ENCODE peak calls at places on chromosomes 1 and 21, in four cellular contexts. Q is psoas muscle, G is GM23248, T is SJSA1. B is an unnamed sample.

GRCh38 chr1:27891196-27891889 is 19.0 kb downstream of the THEMIS2 start:
- DNase-seq in Q (no peak), G (no peak), T (no peak), B (no peak)

GRCh38 chr1:168217664-168218063 is 8.1 kb upstream of the SFT2D2 start:
- DNase-seq in Q (no peak), G (no peak), T (no peak), B (no peak)

GRCh38 chr21:42847051-42847707 is 32.2 kb downstream of the WDR4 start:
- DNase-seq in Q (no peak), G (no peak), T (no peak), B (peak; percentile 31)

GRCh38 chr1:209155556-209155955 is 428.0 kb upstream of the CAMK1G start:
- DNase-seq in Q (no peak), G (no peak), T (no peak), B (no peak)

GRCh38 chr1:204480515-204480914 is 14.1 kb downstream of the PIK3C2B start:
- DNase-seq in Q (no peak), G (no peak), T (no peak), B (no peak)

GRCh38 chr1:86515597-86515996 is 31.3 kb upstream of the CLCA4 start:
- DNase-seq in Q (no peak), G (peak; percentile 24), T (no peak), B (no peak)

GRCh38 chr1:96557336-96557735 is 164.2 kb upstream of the PTBP2 start:
- DNase-seq in Q (no peak), G (peak; percentile 63), T (no peak), B (no peak)

GRCh38 chr1:175471039-175471800 is 272.2 kb downstream of the TNR start:
- DNase-seq in Q (no peak), G (peak; percentile 79), T (no peak), B (no peak)

GRCh38 chr1:212606734-212607205 is 1.8 kb upstream of the ATF3 start:
- DNase-seq in Q (peak; percentile 43), G (peak; percentile 42), T (no peak), B (peak; percentile 91)

GRCh38 chr1:8329439-8329838 is 11.5 kb downstream of the SLC45A1 start:
- DNase-seq in Q (no peak), G (peak; percentile 47), T (no peak), B (no peak)

GRCh38 chr1:170583186-170583585 is 51.2 kb downstream of the GORAB start:
- DNase-seq in Q (no peak), G (no peak), T (no peak), B (no peak)

GRCh38 chr1:103146143-103146542 is 37.8 kb upstream of the COL11A1 start:
- DNase-seq in Q (no peak), G (no peak), T (no peak), B (no peak)

GRCh38 chr1:247407180-247407616 is 8.8 kb upstream of the NLRP3 start:
- DNase-seq in Q (peak; percentile 31), G (peak; percentile 25), T (no peak), B (peak; percentile 84)

GRCh38 chr1:91526496-91526895 is 25.8 kb downstream of the CDC7 start:
- DNase-seq in Q (no peak), G (peak; percentile 73), T (no peak), B (no peak)

GRCh38 chr1:15295676-15296075 is 48.7 kb downstream of the FHAD1 start:
- DNase-seq in Q (no peak), G (peak; percentile 46), T (no peak), B (no peak)

GRCh38 chr1:234206651-234207284 is 166.5 kb upstream of the COA6 start:
- DNase-seq in Q (peak; percentile 80), G (peak; percentile 89), T (peak; percentile 67), B (no peak)

GRCh38 chr1:2269193-2269921 is 41.2 kb downstream of the SKI start:
- DNase-seq in Q (no peak), G (peak; percentile 46), T (no peak), B (no peak)

GRCh38 chr21:43012596-43012995 is 38.2 kb downstream of the PKNOX1 start:
- DNase-seq in Q (no peak), G (peak; percentile 51), T (no peak), B (no peak)

GRCh38 chr1:100866041-100866900 is 28.4 kb downstream of the EXTL2 start:
- DNase-seq in Q (no peak), G (peak; percentile 71), T (no peak), B (no peak)

GRCh38 chr1:115089443-115090340 is at the start of gene TSPAN2:
- DNase-seq in Q (peak; percentile 49), G (peak; percentile 77), T (peak; percentile 79), B (peak; percentile 76)

GRCh38 chr1:177669161-177669560 is 300.7 kb downstream of the SEC16B start:
- DNase-seq in Q (no peak), G (no peak), T (no peak), B (no peak)

GRCh38 chr1:91099746-91100621 is 78.1 kb upstream of the ZNF644 start:
- DNase-seq in Q (no peak), G (no peak), T (no peak), B (no peak)

GRCh38 chr1:96688737-96689136 is 32.8 kb upstream of the PTBP2 start:
- DNase-seq in Q (no peak), G (no peak), T (no peak), B (no peak)

GRCh38 chr1:36119451-36119850 is 5.6 kb downstream of the COL8A2 start:
- DNase-seq in Q (no peak), G (no peak), T (no peak), B (peak; percentile 66)

GRCh38 chr1:218281285-218281684 is 3.8 kb upstream of the RRP15 start:
- DNase-seq in Q (no peak), G (peak; percentile 13), T (no peak), B (no peak)

GRCh38 chr1:48246727-48247126 is 24.2 kb downstream of the SLC5A9 start:
- DNase-seq in Q (peak; percentile 31), G (no peak), T (no peak), B (peak; percentile 77)

GRCh38 chr1:193697105-193697762 is 510.8 kb upstream of the B3GALT2 start:
- DNase-seq in Q (no peak), G (no peak), T (no peak), B (no peak)

GRCh38 chr1:177138347-177138746 is 26.2 kb downstream of the ASTN1 start:
- DNase-seq in Q (no peak), G (no peak), T (no peak), B (no peak)

GRCh38 chr1:101002551-101002950 is 23.0 kb downstream of the DPH5 start:
- DNase-seq in Q (no peak), G (peak; percentile 49), T (no peak), B (no peak)

GRCh38 chr1:75794382-75794781 is 2.3 kb upstream of the MSH4 start:
- DNase-seq in Q (no peak), G (no peak), T (no peak), B (no peak)

GRCh38 chr1:247358920-247359319 is 27.3 kb upstream of the ZNF496 start:
- DNase-seq in Q (no peak), G (peak; percentile 24), T (no peak), B (no peak)

GRCh38 chr21:45293726-45294401 is 6.2 kb upstream of the POFUT2 start:
- DNase-seq in Q (no peak), G (no peak), T (peak; percentile 48), B (peak; percentile 47)

GRCh38 chr21:43193651-43194302 is 25.0 kb downstream of the CRYAA start:
- DNase-seq in Q (peak; percentile 54), G (peak; percentile 89), T (peak; percentile 40), B (no peak)

DNA sequence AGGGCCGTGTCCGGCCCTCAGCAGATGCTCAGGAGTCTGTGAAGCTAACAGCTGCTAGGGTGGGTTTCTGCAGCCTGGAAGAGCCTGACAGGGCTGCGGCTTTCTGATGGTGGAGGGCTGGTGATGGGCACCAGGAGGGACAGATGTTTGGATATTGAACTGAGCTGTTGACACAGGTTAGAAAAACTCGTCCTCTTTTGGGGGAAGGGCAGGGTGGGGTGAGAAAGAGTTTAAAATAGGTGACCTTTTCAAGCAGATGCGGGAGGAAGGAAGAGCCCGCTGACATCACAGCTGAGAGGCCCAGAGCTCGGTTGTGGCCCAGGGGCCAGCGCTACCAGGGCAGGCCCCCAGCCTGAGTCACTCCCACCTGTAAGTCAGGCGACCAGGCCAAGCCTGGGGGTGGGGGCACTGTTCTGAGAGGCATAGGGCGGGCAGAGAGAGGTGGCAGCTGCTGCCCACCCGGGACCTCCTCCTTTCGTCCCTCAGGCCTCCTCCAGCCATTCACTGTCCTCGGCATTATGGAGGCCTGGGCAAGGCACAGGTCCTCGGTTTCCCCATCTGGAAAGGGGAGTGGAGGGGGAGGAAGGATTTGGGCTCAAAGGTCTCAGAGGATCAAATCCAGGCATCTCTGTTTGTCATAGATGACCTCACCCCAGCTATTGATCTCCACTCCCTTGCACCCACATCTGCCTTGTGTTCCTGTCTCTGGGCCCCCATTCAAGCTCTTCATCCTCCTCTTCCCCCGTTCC is 32.3 kb upstream of the ID3 start:
- DNase-seq in Q (peak; percentile 26), G (no peak), T (no peak), B (no peak)
- H3K27ac ChIP-seq in Q (peak overlapping the region; percentile 71), G (no peak overlapping the region), T (no peak overlapping the region), B (peak overlapping the region; percentile 18)

GRCh38 chr1:41880951-41881885 is 37.5 kb downstream of the HIVEP3 start:
- DNase-seq in Q (no peak), G (no peak), T (no peak), B (no peak)

GRCh38 chr1:41883507-41883906 is 35.2 kb downstream of the HIVEP3 start:
- DNase-seq in Q (no peak), G (no peak), T (no peak), B (no peak)

GRCh38 chr1:41882068-41882477 is 36.6 kb downstream of the HIVEP3 start:
- DNase-seq in Q (no peak), G (no peak), T (no peak), B (no peak)

GRCh38 chr1:41884256-41885240 is 34.2 kb downstream of the HIVEP3 start:
- DNase-seq in Q (no peak), G (no peak), T (no peak), B (no peak)

DNA sequence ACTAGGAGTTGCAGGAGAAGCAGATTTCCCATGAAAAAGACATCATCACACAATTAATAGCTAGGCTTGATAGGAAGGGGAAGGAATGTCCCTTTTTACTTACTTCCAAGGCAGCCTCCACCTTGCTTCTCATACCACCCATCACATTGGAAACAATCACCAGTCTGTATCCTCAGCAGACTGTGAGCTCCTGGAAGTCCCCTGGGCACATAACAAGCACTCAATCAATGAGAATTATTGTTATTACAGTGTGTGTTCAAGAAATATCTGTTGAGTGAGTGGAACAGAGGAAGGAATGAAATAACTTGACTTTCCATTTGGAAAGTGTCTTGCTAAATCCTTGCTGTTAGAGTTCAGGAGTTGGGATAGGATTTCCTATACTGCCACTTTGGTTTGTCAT is 36.2 kb downstream of the HIVEP3 start:
- DNase-seq in Q (no peak), G (no peak), T (no peak), B (no peak)
- H3K27ac ChIP-seq in Q (peak overlapping the region; percentile 71), G (no peak overlapping the region), T (no peak overlapping the region), B (no peak overlapping the region)

GRCh38 chr1:220886470-220887201 is 7.4 kb downstream of the HLX start:
- DNase-seq in Q (no peak), G (no peak), T (no peak), B (no peak)

GRCh38 chr1:220887202-220887867 is 8.1 kb downstream of the HLX start:
- DNase-seq in Q (no peak), G (peak; percentile 33), T (no peak), B (no peak)

GRCh38 chr1:220885971-220886370 is 6.7 kb downstream of the HLX start:
- DNase-seq in Q (no peak), G (no peak), T (no peak), B (no peak)

GRCh38 chr1:220884109-220884980 is 5.1 kb downstream of the HLX start:
- DNase-seq in Q (no peak), G (no peak), T (no peak), B (no peak)

GRCh38 chr1:220884981-220885918 is 6.0 kb downstream of the HLX start:
- DNase-seq in Q (no peak), G (no peak), T (no peak), B (no peak)
- H3K27ac ChIP-seq in Q (no peak overlapping the region), G (no peak overlapping the region), T (no peak overlapping the region), B (no peak overlapping the region)

GRCh38 chr1:155196103-155196892 is 11.4 kb downstream of the THBS3 start:
- DNase-seq in Q (no peak), G (peak; percentile 27), T (no peak), B (peak; percentile 45)
- H3K27ac ChIP-seq in Q (no peak overlapping the region), G (peak overlapping the region; percentile 92), T (no peak overlapping the region), B (no peak overlapping the region)